ENCODE peak calls at places on chromosomes 13 and 19, in five cellular contexts. B is GM12865, O is dorsolateral prefrontal cortex, H is fibroblast of pulmonary artery, T is HCT116. N is an unnamed sample.

GRCh38 chr13:92414851-92415250 is 811.8 kb upstream of the GPC6 start:
- DNase-seq in O (no peak), T (no peak), B (no peak), H (no peak), N (no peak)

GRCh38 chr19:35641515-35642151 is at the start of gene ETV2:
- DNase-seq in T (no peak), B (peak), O (no peak), H (peak), N (no peak)

GRCh38 chr19:34904846-34905527 is 21.7 kb upstream of the ZNF30 start:
- DNase-seq in O (no peak), H (no peak), T (no peak), B (no peak), N (no peak)

GRCh38 chr19:12331211-12331941 is 2.1 kb downstream of the ZNF563 start:
- DNase-seq in O (no peak), T (no peak), H (no peak), B (peak), N (no peak)

GRCh38 chr19:16351133-16351809 is 26.6 kb downstream of the KLF2 start:
- DNase-seq in T (no peak), B (peak), H (peak), O (no peak), N (no peak)

GRCh38 chr19:2059422-2060201 is 8.6 kb upstream of the MKNK2 start:
- DNase-seq in T (peak), H (peak), B (no peak), O (no peak), N (peak)

GRCh38 chr13:105814219-105814901 is 721.1 kb downstream of the EFNB2 start:
- DNase-seq in B (no peak), H (no peak), T (peak), O (no peak), N (peak)

GRCh38 chr13:79995334-79995733 is 345.6 kb downstream of the SPRY2 start:
- DNase-seq in T (no peak), O (no peak), H (peak), B (no peak), N (peak)

GRCh38 chr19:46426506-46427162 is 2.1 kb downstream of the PNMA8C start:
- DNase-seq in H (peak), O (peak), T (no peak), B (peak), N (peak)

GRCh38 chr19:44808463-44809371 is at the start of gene BCAM:
- DNase-seq in H (peak), B (no peak), T (no peak), O (no peak), N (peak)

GRCh38 chr13:77034883-77035282 is 7.9 kb upstream of the FBXL3 start:
- DNase-seq in H (peak), T (no peak), B (no peak), O (no peak), N (peak)

GRCh38 chr19:310781-311496 is 19.7 kb upstream of the PLPP2 start:
- DNase-seq in O (no peak), B (no peak), H (no peak), T (no peak), N (no peak)

GRCh38 chr13:85970727-85971126 is 171.5 kb upstream of the SLITRK6 start:
- DNase-seq in O (no peak), B (no peak), T (no peak), H (peak), N (peak)

GRCh38 chr13:54185785-54186184 is 1157.2 kb downstream of the OLFM4 start:
- DNase-seq in H (no peak), O (no peak), T (no peak), B (no peak), N (peak)

DNA sequence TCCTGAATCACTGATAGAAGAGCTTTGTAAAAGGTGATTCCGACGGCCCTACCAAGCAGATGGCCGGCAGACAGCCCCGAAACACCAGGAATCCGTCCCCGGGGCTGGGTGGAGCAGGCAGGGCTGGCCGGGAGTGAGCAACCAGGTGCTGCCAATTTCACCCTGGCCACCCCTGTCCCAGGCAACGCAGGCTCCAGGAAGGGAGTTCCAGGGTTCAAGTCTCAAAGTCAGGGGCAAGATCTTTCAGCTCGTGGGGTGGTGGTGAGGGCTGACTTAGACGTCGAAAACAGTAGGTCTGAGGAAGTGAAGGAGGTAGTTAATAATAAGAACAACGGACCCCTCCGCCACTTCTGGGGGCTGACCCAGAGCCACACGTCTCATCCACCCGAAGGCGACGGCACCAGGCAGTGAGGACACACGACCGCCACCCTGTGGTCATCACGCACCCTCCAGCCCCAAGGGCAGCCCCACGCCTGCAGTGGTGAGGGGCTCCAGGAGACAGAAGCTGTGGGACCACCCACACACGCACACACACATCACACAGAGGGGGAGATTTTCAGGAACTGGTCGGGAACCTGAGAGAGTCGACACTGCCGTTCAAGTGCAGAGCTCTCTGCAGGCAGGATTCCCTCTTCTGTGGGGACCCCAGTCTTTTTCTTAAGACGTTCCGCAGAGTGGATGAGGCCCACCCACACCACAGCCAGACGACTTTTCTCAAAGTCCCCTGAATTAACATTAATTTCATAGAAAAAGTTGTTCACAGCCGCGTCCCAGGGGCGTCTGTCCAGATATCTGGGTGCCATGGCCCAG is 67.2 kb downstream of the SPACA7 start:
- DNase-seq in T (no peak), B (no peak), O (no peak), H (no peak), N (no peak)
- TF ChIP-seq CTCF in T (no peak), B (peak), O (no peak), H (peak), N (peak)

GRCh38 chr13:24130134-24130792 is 30.3 kb upstream of the SPATA13 start:
- DNase-seq in T (no peak), O (no peak), B (peak), H (no peak), N (no peak)
- H3K4me3 ChIP-seq in T (no peak), O (no peak), B (no peak), H (no peak), N (no peak)

DNA sequence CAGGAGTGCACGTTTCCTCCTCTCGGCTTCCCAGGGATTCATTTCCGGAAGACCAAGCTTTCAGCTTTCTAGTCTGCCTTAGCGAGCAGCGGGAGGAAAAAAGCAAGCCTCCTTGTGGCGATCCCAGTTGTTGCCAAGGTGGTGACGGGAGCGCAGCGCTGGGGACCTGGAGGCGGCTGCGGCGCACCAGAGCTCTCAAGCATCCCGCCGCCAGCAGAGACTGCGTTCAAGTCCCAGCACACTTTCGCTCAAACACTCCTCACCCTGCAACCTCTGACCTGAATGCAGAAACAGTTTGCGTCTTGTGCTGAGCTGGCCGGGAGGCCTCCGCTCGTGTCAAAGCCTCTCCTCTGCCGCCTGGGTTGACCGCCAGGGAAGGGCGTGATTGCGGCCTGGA is 4.9 kb downstream of the GSX1 start:
- DNase-seq in B (no peak), H (peak), T (no peak), O (no peak), N (peak)
- TF ChIP-seq CTCF in B (no peak), H (peak), T (no peak), O (no peak), N (peak)

GRCh38 chr13:22032905-22033304 is 362.0 kb downstream of the FGF9 start:
- DNase-seq in T (no peak), H (no peak), B (no peak), O (no peak), N (no peak)

GRCh38 chr13:22031702-22032286 is 360.9 kb downstream of the FGF9 start:
- DNase-seq in H (no peak), T (no peak), B (no peak), O (no peak), N (no peak)

GRCh38 chr13:22030321-22030720 is 359.4 kb downstream of the FGF9 start:
- DNase-seq in O (no peak), T (no peak), H (no peak), B (no peak), N (no peak)

GRCh38 chr13:22027561-22027960 is 356.7 kb downstream of the FGF9 start:
- DNase-seq in T (no peak), H (no peak), B (no peak), O (no peak), N (no peak)

DNA sequence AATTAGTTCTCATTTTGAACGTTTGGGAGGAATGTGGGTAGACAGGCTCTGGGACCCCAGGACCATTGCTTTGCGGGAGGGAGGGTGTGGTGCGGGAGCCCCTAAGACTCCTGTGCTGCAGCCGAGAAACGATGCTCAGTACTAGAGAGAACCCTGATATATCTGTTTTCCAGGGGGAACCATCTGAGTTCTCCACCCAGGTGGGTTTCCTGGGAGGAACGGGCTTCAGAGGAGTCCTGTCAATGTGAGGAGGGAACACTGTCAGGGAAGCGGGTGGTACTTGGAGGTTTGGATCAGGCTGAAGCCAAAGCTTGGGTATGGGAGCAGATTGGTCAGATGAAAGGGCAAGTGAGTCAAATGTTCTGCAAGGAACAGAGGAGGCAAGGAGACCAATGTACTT is 358.0 kb downstream of the FGF9 start:
- DNase-seq in T (no peak), B (no peak), H (no peak), O (no peak), N (no peak)
- H3K4me3 ChIP-seq in T (no peak), B (no peak), H (no peak), O (no peak), N (no peak)

GRCh38 chr13:29315847-29316246 is 279.6 kb downstream of the SLC7A1 start:
- DNase-seq in T (no peak), O (no peak), H (no peak), B (no peak), N (no peak)

GRCh38 chr13:29319451-29319850 is 276.0 kb downstream of the SLC7A1 start:
- DNase-seq in T (no peak), H (no peak), B (no peak), O (no peak), N (no peak)
- TF ChIP-seq CTCF in T (no peak), H (no peak), B (no peak), O (no peak), N (no peak)

GRCh38 chr19:29526730-29527499 is 1.1 kb downstream of the VSTM2B start:
- DNase-seq in H (no peak), O (no peak), T (no peak), B (no peak), N (no peak)
- H3K4me3 ChIP-seq in H (no peak), O (peak), T (no peak), B (no peak), N (no peak)

N was measured in epithelial cell of esophagus.